ENCODE peak calls at places on chromosomes 16 and 17, in seven cellular contexts. U is naive thymus-derived CD8-positive, alpha-beta T cell; M is SHP77; R is breast epithelium; Q is fibroblast of lung; T is psoas muscle; C is stimulated activated CD4-positive, alpha-beta T cell treated with anti-CD3 and anti-CD28 coated beads, Interleukin-2, amount 100 ng/mL, for 24 hours. Z is an unnamed sample.

GRCh38 chr17:47831934-47832327 is 461 bp downstream of the LRRC46 start:
- DNase-seq in U (no peak), M (no peak), R (no peak), Q (no peak), T (no peak), C (no peak), Z (peak)

GRCh38 chr17:28563475-28563874 is 7.8 kb downstream of the PIGS start:
- DNase-seq in U (no peak), M (no peak), R (no peak), Q (peak), T (no peak), C (no peak), Z (no peak)

GRCh38 chr16:73093146-73094144 is 45.5 kb upstream of the ZFHX3 start:
- DNase-seq in U (no peak), M (no peak), R (no peak), Q (peak), T (peak), C (no peak), Z (no peak)

GRCh38 chr16:2856061-2856670 is 1.8 kb downstream of the PRSS22 start:
- DNase-seq in U (no peak), M (no peak), R (no peak), Q (no peak), T (no peak), C (peak), Z (no peak)

GRCh38 chr16:296276-296675 is 13.3 kb downstream of the PDIA2 start:
- DNase-seq in U (no peak), M (no peak), R (no peak), Q (no peak), T (no peak), C (no peak), Z (no peak)

GRCh38 chr17:21564262-21564661 is 128.1 kb upstream of the KCNJ18 start:
- DNase-seq in U (no peak), M (no peak), R (no peak), Q (no peak), T (no peak), C (no peak), Z (no peak)

GRCh38 chr17:51029568-51030463 is 90.9 kb downstream of the SPAG9 start:
- DNase-seq in U (no peak), M (no peak), R (no peak), Q (peak), T (no peak), C (no peak), Z (no peak)

GRCh38 chr16:8632675-8633182 is 11.2 kb downstream of the METTL22 start:
- DNase-seq in U (no peak), M (no peak), R (no peak), Q (no peak), T (peak), C (no peak), Z (no peak)

GRCh38 chr17:36017799-36018198 is at the start of gene CCL23:
- DNase-seq in U (no peak), M (no peak), R (no peak), Q (no peak), T (no peak), C (no peak), Z (no peak)

GRCh38 chr16:85089485-85089884 is 22.8 kb downstream of the CIBAR2 start:
- DNase-seq in U (no peak), M (no peak), R (peak), Q (peak), T (no peak), C (no peak), Z (no peak)

GRCh38 chr16:84461029-84461415 is 43.4 kb downstream of the MEAK7 start:
- DNase-seq in U (no peak), M (no peak), R (no peak), Q (no peak), T (no peak), C (no peak), Z (no peak)

GRCh38 chr17:34547453-34548063 is 31.8 kb upstream of the TMEM132E start:
- DNase-seq in U (no peak), M (no peak), R (no peak), Q (no peak), T (no peak), C (no peak), Z (no peak)

GRCh38 chr16:4138735-4139134 is 22.5 kb upstream of the ADCY9 start:
- DNase-seq in U (no peak), M (no peak), R (no peak), Q (peak), T (no peak), C (no peak), Z (no peak)

GRCh38 chr17:47615766-47616424 is 33.8 kb upstream of the KPNB1 start:
- DNase-seq in U (no peak), M (peak), R (no peak), Q (peak), T (no peak), C (no peak), Z (peak)

GRCh38 chr16:50335198-50335958 is 33.4 kb downstream of the BRD7 start:
- DNase-seq in U (no peak), M (no peak), R (no peak), Q (no peak), T (no peak), C (no peak), Z (peak)

GRCh38 chr17:82767041-82767754 is 15.3 kb downstream of the TBCD start:
- DNase-seq in U (peak), M (peak), R (no peak), Q (peak), T (no peak), C (peak), Z (peak)

GRCh38 chr16:72876981-72877373 is 171.0 kb downstream of the ZFHX3 start:
- DNase-seq in U (no peak), M (no peak), R (no peak), Q (peak), T (no peak), C (no peak), Z (no peak)

GRCh38 chr17:79188048-79188447 is 113.4 kb downstream of the ENGASE start:
- DNase-seq in U (no peak), M (no peak), R (no peak), Q (no peak), T (no peak), C (peak), Z (peak)

GRCh38 chr16:86880316-86881117 is 302.2 kb downstream of the FOXL1 start:
- DNase-seq in U (no peak), M (no peak), R (no peak), Q (peak), T (no peak), C (no peak), Z (no peak)

GRCh38 chr16:49638696-49639629 is 216.9 kb downstream of the ZNF423 start:
- DNase-seq in U (no peak), M (no peak), R (no peak), Q (no peak), T (peak), C (no peak), Z (no peak)

GRCh38 chr16:79862601-79863000 is 262.1 kb upstream of the MAF start:
- DNase-seq in U (no peak), M (no peak), R (no peak), Q (no peak), T (no peak), C (no peak), Z (no peak)

GRCh38 chr17:19384723-19385391 is 2.1 kb downstream of the MFAP4 start:
- DNase-seq in U (no peak), M (no peak), R (peak), Q (peak), T (peak), C (no peak), Z (no peak)

GRCh38 chr17:48333034-48333491 is 97.0 kb downstream of the SKAP1 start:
- DNase-seq in U (no peak), M (no peak), R (no peak), Q (no peak), T (no peak), C (no peak), Z (no peak)

GRCh38 chr17:28738680-28739384 is 5.0 kb upstream of the TRAF4 start:
- DNase-seq in U (peak), M (no peak), R (no peak), Q (no peak), T (no peak), C (peak), Z (peak)

GRCh38 chr16:1183235-1183907 is 30.5 kb downstream of the CACNA1H start:
- DNase-seq in U (no peak), M (peak), R (no peak), Q (peak), T (peak), C (no peak), Z (no peak)

GRCh38 chr17:42814633-42815399 is 9.3 kb downstream of the BECN1 start:
- DNase-seq in U (no peak), M (no peak), R (no peak), Q (peak), T (no peak), C (no peak), Z (no peak)

GRCh38 chr17:47840742-47841487 is at the start of gene SCRN2:
- DNase-seq in U (peak), M (peak), R (peak), Q (peak), T (peak), C (peak), Z (peak)

Z was measured in naive B cell.